ENCODE peak calls at places on chromosomes 11 and 22, in five cellular contexts. One of them, this sample, is unnamed.

GRCh38 chr11:72439455-72439854 is 5.1 kb upstream of the CLPB start:
- DNase-seq in MM.1S: no peak
- DNase-seq in RWPE1: peak
- DNase-seq in brain microvascular endothelial cell: peak
- DNase-seq in CD4-positive, alpha-beta T cell: no peak
- DNase-seq in this sample: no peak

GRCh38 chr11:121071456-121072236 is 29.4 kb upstream of the TECTA start:
- DNase-seq in MM.1S: no peak
- DNase-seq in RWPE1: no peak
- DNase-seq in brain microvascular endothelial cell: no peak
- DNase-seq in CD4-positive, alpha-beta T cell: no peak
- DNase-seq in this sample: no peak

GRCh38 chr11:28338371-28338770 is 230.2 kb downstream of the METTL15 start:
- DNase-seq in MM.1S: no peak
- DNase-seq in RWPE1: no peak
- DNase-seq in brain microvascular endothelial cell: no peak
- DNase-seq in CD4-positive, alpha-beta T cell: no peak
- DNase-seq in this sample: no peak

GRCh38 chr22:47296405-47297260 is 534.2 kb downstream of the TBC1D22A start:
- DNase-seq in MM.1S: no peak
- DNase-seq in RWPE1: no peak
- DNase-seq in brain microvascular endothelial cell: no peak
- DNase-seq in CD4-positive, alpha-beta T cell: no peak
- DNase-seq in this sample: no peak

GRCh38 chr11:131042711-131043110 is 126.4 kb upstream of the SNX19 start:
- DNase-seq in MM.1S: no peak
- DNase-seq in RWPE1: no peak
- DNase-seq in brain microvascular endothelial cell: no peak
- DNase-seq in CD4-positive, alpha-beta T cell: no peak
- DNase-seq in this sample: no peak

GRCh38 chr11:16946477-16947282 is 67.5 kb downstream of the PLEKHA7 start:
- DNase-seq in MM.1S: peak
- DNase-seq in RWPE1: no peak
- DNase-seq in brain microvascular endothelial cell: no peak
- DNase-seq in CD4-positive, alpha-beta T cell: no peak
- DNase-seq in this sample: no peak

GRCh38 chr11:100928426-100928825 is 201.2 kb downstream of the PGR start:
- DNase-seq in MM.1S: no peak
- DNase-seq in RWPE1: no peak
- DNase-seq in brain microvascular endothelial cell: no peak
- DNase-seq in CD4-positive, alpha-beta T cell: no peak
- DNase-seq in this sample: no peak

GRCh38 chr11:14499178-14499559 is 442 bp downstream of the COPB1 start:
- DNase-seq in MM.1S: no peak
- DNase-seq in RWPE1: peak
- DNase-seq in brain microvascular endothelial cell: no peak
- DNase-seq in CD4-positive, alpha-beta T cell: peak
- DNase-seq in this sample: peak

GRCh38 chr11:107830915-107831540 is 27.6 kb downstream of the SLC35F2 start:
- DNase-seq in MM.1S: no peak
- DNase-seq in RWPE1: no peak
- DNase-seq in brain microvascular endothelial cell: no peak
- DNase-seq in CD4-positive, alpha-beta T cell: no peak
- DNase-seq in this sample: no peak

GRCh38 chr11:64234840-64235379 is 526 bp downstream of the VEGFB start:
- DNase-seq in MM.1S: peak
- DNase-seq in RWPE1: no peak
- DNase-seq in brain microvascular endothelial cell: no peak
- DNase-seq in CD4-positive, alpha-beta T cell: peak
- DNase-seq in this sample: no peak

GRCh38 chr22:45996241-45997076 is 19.5 kb upstream of the WNT7B start:
- DNase-seq in MM.1S: no peak
- DNase-seq in RWPE1: no peak
- DNase-seq in brain microvascular endothelial cell: peak
- DNase-seq in CD4-positive, alpha-beta T cell: no peak
- DNase-seq in this sample: no peak

GRCh38 chr11:86021390-86021789 is 47.5 kb downstream of the PICALM start:
- DNase-seq in MM.1S: no peak
- DNase-seq in RWPE1: no peak
- DNase-seq in brain microvascular endothelial cell: no peak
- DNase-seq in CD4-positive, alpha-beta T cell: no peak
- DNase-seq in this sample: no peak

GRCh38 chr11:86639172-86639571 is 33.2 kb downstream of the ME3 start:
- DNase-seq in MM.1S: no peak
- DNase-seq in RWPE1: peak
- DNase-seq in brain microvascular endothelial cell: no peak
- DNase-seq in CD4-positive, alpha-beta T cell: no peak
- DNase-seq in this sample: no peak

GRCh38 chr11:47179655-47179991 is 2.9 kb upstream of the ARFGAP2 start:
- DNase-seq in MM.1S: peak
- DNase-seq in RWPE1: no peak
- DNase-seq in brain microvascular endothelial cell: peak
- DNase-seq in CD4-positive, alpha-beta T cell: no peak
- DNase-seq in this sample: peak

GRCh38 chr11:57639321-57640067 is 10.2 kb downstream of the YPEL4 start:
- DNase-seq in MM.1S: no peak
- DNase-seq in RWPE1: no peak
- DNase-seq in brain microvascular endothelial cell: no peak
- DNase-seq in CD4-positive, alpha-beta T cell: no peak
- DNase-seq in this sample: peak

GRCh38 chr11:33722579-33723234 is 13.5 kb downstream of the CD59 start:
- DNase-seq in MM.1S: no peak
- DNase-seq in RWPE1: no peak
- DNase-seq in brain microvascular endothelial cell: peak
- DNase-seq in CD4-positive, alpha-beta T cell: no peak
- DNase-seq in this sample: no peak

GRCh38 chr11:111978028-111978771 is 41.1 kb downstream of the DIXDC1 start:
- DNase-seq in MM.1S: no peak
- DNase-seq in RWPE1: peak
- DNase-seq in brain microvascular endothelial cell: peak
- DNase-seq in CD4-positive, alpha-beta T cell: no peak
- DNase-seq in this sample: no peak

GRCh38 chr11:67291481-67292381 is 2.6 kb downstream of the ANKRD13D start:
- DNase-seq in MM.1S: no peak
- DNase-seq in RWPE1: no peak
- DNase-seq in brain microvascular endothelial cell: no peak
- DNase-seq in CD4-positive, alpha-beta T cell: no peak
- DNase-seq in this sample: no peak

GRCh38 chr11:43649501-43649900 is 31.0 kb upstream of the HSD17B12 start:
- DNase-seq in MM.1S: no peak
- DNase-seq in RWPE1: no peak
- DNase-seq in brain microvascular endothelial cell: no peak
- DNase-seq in CD4-positive, alpha-beta T cell: no peak
- DNase-seq in this sample: no peak

GRCh38 chr11:67266424-67267187 is at the start of gene GRK2:
- DNase-seq in MM.1S: peak
- DNase-seq in RWPE1: no peak
- DNase-seq in brain microvascular endothelial cell: no peak
- DNase-seq in CD4-positive, alpha-beta T cell: no peak
- DNase-seq in this sample: no peak

GRCh38 chr22:40491990-40492631 is 121.7 kb downstream of the SGSM3 start:
- DNase-seq in MM.1S: peak
- DNase-seq in RWPE1: no peak
- DNase-seq in brain microvascular endothelial cell: peak
- DNase-seq in CD4-positive, alpha-beta T cell: no peak
- DNase-seq in this sample: no peak

DNA sequence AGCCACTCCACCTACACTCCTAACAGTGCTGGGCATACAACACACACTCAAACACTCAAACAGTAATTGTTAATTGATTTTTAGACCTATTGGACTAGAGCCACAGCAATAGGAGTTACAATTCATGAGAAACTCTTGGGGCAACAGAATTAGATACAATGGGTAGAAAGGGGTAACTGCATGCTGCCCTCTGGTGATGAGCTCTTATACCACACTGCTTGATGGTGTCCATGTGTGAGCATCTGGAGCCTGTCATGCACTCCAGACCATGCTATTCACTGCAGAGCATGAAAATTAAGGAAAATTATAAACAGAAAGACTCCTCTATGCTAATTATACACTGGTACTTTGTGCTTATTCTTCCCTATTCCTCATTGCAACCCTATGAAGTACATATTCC is 975.5 kb upstream of the CCDC90B start:
- DNase-seq in MM.1S: no peak
- DNase-seq in RWPE1: no peak
- DNase-seq in brain microvascular endothelial cell: no peak
- DNase-seq in CD4-positive, alpha-beta T cell: no peak
- DNase-seq in this sample: no peak
- TF ChIP-seq CTCF in MM.1S: peak
- TF ChIP-seq CTCF in RWPE1: no peak
- TF ChIP-seq CTCF in brain microvascular endothelial cell: peak
- TF ChIP-seq CTCF in CD4-positive, alpha-beta T cell: no peak
- TF ChIP-seq CTCF in this sample: peak

GRCh38 chr22:50271519-50271970 is 1.4 kb upstream of the MAPK11 start:
- DNase-seq in MM.1S: peak
- DNase-seq in RWPE1: peak
- DNase-seq in brain microvascular endothelial cell: no peak
- DNase-seq in CD4-positive, alpha-beta T cell: peak
- DNase-seq in this sample: no peak
- TF ChIP-seq CTCF in MM.1S: peak
- TF ChIP-seq CTCF in RWPE1: peak
- TF ChIP-seq CTCF in brain microvascular endothelial cell: peak
- TF ChIP-seq CTCF in CD4-positive, alpha-beta T cell: no peak
- TF ChIP-seq CTCF in this sample: peak

DNA sequence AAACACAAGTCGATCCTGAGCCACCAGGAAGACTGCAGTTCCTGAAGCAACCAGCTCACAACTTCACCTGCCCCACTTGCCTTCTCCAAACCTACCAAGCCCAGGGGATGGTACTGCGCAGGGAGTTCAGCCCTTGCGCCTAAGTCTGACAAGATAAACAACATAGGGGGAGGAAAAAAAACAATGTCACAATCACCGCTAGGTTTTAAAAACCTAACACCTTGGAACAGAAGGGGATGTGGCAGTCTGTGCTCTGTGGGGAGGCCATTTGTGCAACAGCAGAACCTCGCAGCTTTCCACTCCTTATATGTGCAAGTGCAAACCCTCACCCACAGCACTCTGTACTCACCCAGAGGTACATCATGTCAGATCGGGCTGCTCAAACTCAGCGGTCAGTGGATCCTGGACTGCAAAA is 134.2 kb downstream of the RBFOX2 start:
- DNase-seq in MM.1S: no peak
- DNase-seq in RWPE1: no peak
- DNase-seq in brain microvascular endothelial cell: no peak
- DNase-seq in CD4-positive, alpha-beta T cell: no peak
- DNase-seq in this sample: no peak
- TF ChIP-seq CTCF in MM.1S: no peak
- TF ChIP-seq CTCF in RWPE1: no peak
- TF ChIP-seq CTCF in brain microvascular endothelial cell: no peak
- TF ChIP-seq CTCF in CD4-positive, alpha-beta T cell: no peak
- TF ChIP-seq CTCF in this sample: no peak

GRCh38 chr22:36081023-36081431 is 52.4 kb upstream of the RBFOX2 start:
- DNase-seq in MM.1S: no peak
- DNase-seq in RWPE1: no peak
- DNase-seq in brain microvascular endothelial cell: peak
- DNase-seq in CD4-positive, alpha-beta T cell: no peak
- DNase-seq in this sample: no peak
- TF ChIP-seq CTCF in MM.1S: no peak
- TF ChIP-seq CTCF in RWPE1: no peak
- TF ChIP-seq CTCF in brain microvascular endothelial cell: no peak
- TF ChIP-seq CTCF in CD4-positive, alpha-beta T cell: no peak
- TF ChIP-seq CTCF in this sample: no peak

GRCh38 chr11:83610996-83611395 is 324.8 kb upstream of the CCDC90B start:
- DNase-seq in MM.1S: no peak
- DNase-seq in RWPE1: no peak
- DNase-seq in brain microvascular endothelial cell: no peak
- DNase-seq in CD4-positive, alpha-beta T cell: no peak
- DNase-seq in this sample: no peak
- TF ChIP-seq CTCF in MM.1S: no peak
- TF ChIP-seq CTCF in RWPE1: no peak
- TF ChIP-seq CTCF in brain microvascular endothelial cell: no peak
- TF ChIP-seq CTCF in CD4-positive, alpha-beta T cell: no peak
- TF ChIP-seq CTCF in this sample: no peak

GRCh38 chr11:102367364-102367763 is 20.4 kb downstream of the BIRC2 start:
- DNase-seq in MM.1S: no peak
- DNase-seq in RWPE1: no peak
- DNase-seq in brain microvascular endothelial cell: no peak
- DNase-seq in CD4-positive, alpha-beta T cell: no peak
- DNase-seq in this sample: no peak
- TF ChIP-seq CTCF in MM.1S: no peak
- TF ChIP-seq CTCF in RWPE1: no peak
- TF ChIP-seq CTCF in brain microvascular endothelial cell: peak
- TF ChIP-seq CTCF in CD4-positive, alpha-beta T cell: peak
- TF ChIP-seq CTCF in this sample: no peak

This sample was measured in progenitor cell of endocrine pancreas.